ENCODE peak calls at places on chromosome 12, in ten cellular contexts. P is mammary epithelial cell, Q is upper lobe of right lung, S is pancreas, X is Panc1, V is uterus, Z is left ventricle myocardium inferior, A is cardiac muscle cell, K is DND-41, L is WERI-Rb-1. T is an unnamed sample. For H3K36me3, the result is how much of the 10 kb centered on the place peaks cover.

GRCh38 chr12:50786498-50787231 is 22.8 kb downstream of the ATF1 start:
- DNase-seq in P (peak), Q (no peak), S (no peak), X (peak), V (no peak), Z (no peak), A (no peak), K (no peak), L (no peak), T (peak)

GRCh38 chr12:124917135-124917840 is 2.8 kb upstream of the UBC start:
- DNase-seq in P (peak), Q (peak), S (peak), X (no peak), V (peak), Z (peak), A (peak), K (peak), L (peak), T (peak)

GRCh38 chr12:52029686-52030085 is 21.6 kb upstream of the NR4A1 start:
- DNase-seq in P (peak), Q (no peak), S (no peak), X (no peak), V (no peak), Z (no peak), A (peak), K (no peak), L (peak), T (no peak)

GRCh38 chr12:32116897-32117296 is 10.2 kb downstream of the BICD1 start:
- DNase-seq in P (no peak), Q (no peak), S (no peak), X (no peak), V (no peak), Z (no peak), A (no peak), K (no peak), L (no peak), T (no peak)

GRCh38 chr12:1858456-1858855 is 38.1 kb downstream of the LRTM2 start:
- DNase-seq in P (no peak), Q (no peak), S (no peak), X (no peak), V (no peak), Z (no peak), A (no peak), K (no peak), L (no peak), T (no peak)

GRCh38 chr12:74031045-74031444 is 506.6 kb upstream of the ATXN7L3B start:
- DNase-seq in P (no peak), Q (no peak), S (no peak), X (no peak), V (no peak), Z (no peak), A (no peak), K (no peak), L (no peak), T (no peak)

GRCh38 chr12:115313929-115314328 is 630.0 kb upstream of the TBX3 start:
- DNase-seq in P (peak), Q (no peak), S (no peak), X (peak), V (no peak), Z (no peak), A (no peak), K (no peak), L (no peak), T (peak)

GRCh38 chr12:87171356-87171755 is 857.8 kb downstream of the C12orf50 start:
- DNase-seq in P (no peak), Q (no peak), S (peak), X (no peak), V (no peak), Z (no peak), A (no peak), K (no peak), L (no peak), T (no peak)

GRCh38 chr12:103495783-103496456 is at the start of gene C12orf42:
- DNase-seq in P (peak), Q (no peak), S (no peak), X (peak), V (peak), Z (no peak), A (peak), K (no peak), L (peak), T (no peak)

GRCh38 chr12:28512876-28513275 is 322.6 kb downstream of the CCDC91 start:
- DNase-seq in P (no peak), Q (no peak), S (no peak), X (no peak), V (no peak), Z (no peak), A (no peak), K (no peak), L (no peak), T (no peak)

GRCh38 chr12:96048392-96048969 is 13.1 kb upstream of the LTA4H start:
- DNase-seq in P (no peak), Q (no peak), S (no peak), X (no peak), V (no peak), Z (no peak), A (no peak), K (no peak), L (no peak), T (no peak)

GRCh38 chr12:124030510-124030909 is 57.5 kb downstream of the ZNF664 start:
- DNase-seq in P (no peak), Q (no peak), S (no peak), X (no peak), V (peak), Z (no peak), A (peak), K (no peak), L (no peak), T (no peak)

GRCh38 chr12:25242981-25243764 is 7.6 kb downstream of the KRAS start:
- DNase-seq in P (no peak), Q (no peak), S (no peak), X (no peak), V (no peak), Z (no peak), A (no peak), K (no peak), L (no peak), T (no peak)

GRCh38 chr12:95169368-95169767 is 47.9 kb downstream of the FGD6 start:
- DNase-seq in P (peak), Q (no peak), S (no peak), X (no peak), V (no peak), Z (no peak), A (no peak), K (no peak), L (no peak), T (peak)

GRCh38 chr12:68359669-68360068 is 27.5 kb upstream of the MDM1 start:
- DNase-seq in P (no peak), Q (no peak), S (no peak), X (no peak), V (no peak), Z (no peak), A (no peak), K (no peak), L (no peak), T (no peak)

GRCh38 chr12:34600592-34601462 is 578.5 kb downstream of the ALG10 start:
- DNase-seq in P (no peak), Q (peak), S (peak), X (no peak), V (peak), Z (no peak), A (no peak), K (no peak), L (no peak), T (no peak)

GRCh38 chr12:46556820-46557524 is 184.4 kb upstream of the SLC38A2 start:
- DNase-seq in P (peak), Q (no peak), S (no peak), X (peak), V (no peak), Z (no peak), A (no peak), K (no peak), L (no peak), T (no peak)

GRCh38 chr12:79634957-79635471 is 55.8 kb downstream of the PAWR start:
- DNase-seq in P (peak), Q (no peak), S (no peak), X (no peak), V (no peak), Z (no peak), A (no peak), K (no peak), L (no peak), T (no peak)

GRCh38 chr12:89707623-89707991 is 1.0 kb downstream of the ATP2B1 start:
- DNase-seq in P (peak), Q (peak), S (peak), X (no peak), V (peak), Z (peak), A (peak), K (peak), L (peak), T (no peak)

GRCh38 chr12:111443586-111443985 is 37.9 kb downstream of the SH2B3 start:
- DNase-seq in P (peak), Q (no peak), S (no peak), X (no peak), V (no peak), Z (no peak), A (no peak), K (no peak), L (no peak), T (peak)

GRCh38 chr12:29552324-29552927 is 54.9 kb upstream of the OVCH1 start:
- DNase-seq in P (peak), Q (peak), S (peak), X (peak), V (peak), Z (peak), A (peak), K (peak), L (peak), T (no peak)

GRCh38 chr12:22255097-22255496 is 79.4 kb downstream of the ST8SIA1 start:
- DNase-seq in P (peak), Q (no peak), S (no peak), X (no peak), V (no peak), Z (no peak), A (no peak), K (no peak), L (no peak), T (no peak)

GRCh38 chr12:9364224-9365176 is 156.3 kb upstream of the PZP start:
- DNase-seq in P (peak), Q (no peak), S (no peak), X (no peak), V (no peak), Z (no peak), A (no peak), K (no peak), L (peak), T (peak)

DNA sequence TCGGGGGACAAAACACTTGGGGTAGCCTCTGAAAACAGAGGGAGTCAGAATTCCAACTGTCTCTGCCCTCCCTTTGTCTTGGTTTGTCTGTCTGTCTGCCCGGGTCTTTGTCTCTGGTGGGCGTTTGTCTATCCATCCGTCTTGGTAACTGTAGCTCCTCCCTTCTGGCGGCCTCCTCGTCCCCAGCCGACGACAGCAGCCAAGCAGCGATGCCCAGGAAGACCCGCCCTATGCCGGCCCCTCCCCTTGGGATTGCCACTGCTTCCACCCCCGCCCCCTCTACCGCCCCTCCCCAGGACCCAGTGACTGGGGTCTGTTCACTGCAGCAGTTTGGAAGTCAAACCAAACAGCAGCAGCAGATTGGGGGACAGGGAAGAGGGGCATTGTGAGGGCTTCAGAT is 2.2 kb upstream of the RARG start:
- DNase-seq in P (no peak), Q (no peak), S (no peak), X (no peak), V (no peak), Z (peak), A (peak), K (no peak), L (peak), T (no peak)
- H3K4me3 ChIP-seq in P (no peak), Q (no peak), S (no peak), X (no peak), V (no peak), Z (no peak), A (no peak), K (no peak), L (no peak), T (no peak)

GRCh38 chr12:122523846-122524718 is 2.7 kb downstream of the RSRC2 start:
- DNase-seq in P (no peak), Q (no peak), S (no peak), X (no peak), V (no peak), Z (no peak), A (no peak), K (no peak), L (no peak), T (no peak)
- H3K36me3 ChIP-seq in P (under half), Q (under half), S (under half), X (under half), V (under half), Z (under half), A (under half), K (half or more), L (half or more), T (under half)

GRCh38 chr12:57270966-57271470 is 20.0 kb upstream of the STAC3 start:
- DNase-seq in P (no peak), Q (no peak), S (no peak), X (no peak), V (no peak), Z (no peak), A (peak), K (no peak), L (no peak), T (no peak)
- TF ChIP-seq CTCF in P (no peak), Q (no peak), S (no peak), X (no peak), V (no peak), Z (no peak), A (no peak), K (peak), L (peak), T (no peak)

GRCh38 chr12:104719700-104720345 is 238.3 kb downstream of the SLC41A2 start:
- DNase-seq in P (no peak), Q (no peak), S (no peak), X (no peak), V (no peak), Z (no peak), A (no peak), K (no peak), L (no peak), T (no peak)
- H3K4me3 ChIP-seq in P (no peak), Q (peak), S (no peak), X (no peak), V (no peak), Z (peak), A (no peak), K (peak), L (no peak), T (no peak)

GRCh38 chr12:45407967-45408743 is 192.3 kb downstream of the ANO6 start:
- DNase-seq in P (no peak), Q (no peak), S (no peak), X (no peak), V (no peak), Z (no peak), A (no peak), K (peak), L (no peak), T (no peak)
- H3K36me3 ChIP-seq in P (under half), Q (half or more), S (under half), X (half or more), V (under half), Z (half or more), A (half or more), K (half or more), L (under half), T (under half)

DNA sequence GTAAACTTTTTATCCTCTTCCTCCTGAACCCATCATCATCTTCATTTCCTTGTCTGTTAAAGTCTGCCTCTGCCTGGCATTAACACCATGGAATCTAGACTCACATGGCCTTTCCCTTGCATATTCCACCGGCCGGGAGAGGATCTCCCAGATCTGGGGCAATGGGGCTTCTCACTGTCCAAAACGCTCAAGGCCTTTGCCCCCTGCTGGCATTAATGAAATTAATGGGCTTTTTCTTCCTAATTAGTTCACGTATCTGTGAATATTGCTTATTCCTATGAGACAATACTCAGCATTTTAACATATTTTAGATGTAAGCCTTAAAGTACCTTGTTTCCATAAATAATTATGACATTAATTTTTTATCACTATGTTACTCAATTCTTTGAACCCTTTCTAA is 42.9 kb upstream of the CAPRIN2 start:
- DNase-seq in P (no peak), Q (no peak), S (no peak), X (no peak), V (no peak), Z (no peak), A (no peak), K (no peak), L (no peak), T (no peak)
- TF ChIP-seq CTCF in P (peak), Q (no peak), S (no peak), X (peak), V (no peak), Z (no peak), A (peak), K (no peak), L (no peak), T (no peak)

GRCh38 chr12:17810399-17810798 is 279.6 kb downstream of the RERGL start:
- DNase-seq in P (no peak), Q (no peak), S (no peak), X (no peak), V (no peak), Z (no peak), A (no peak), K (no peak), L (no peak), T (no peak)
- H3K4me3 ChIP-seq in P (no peak), Q (no peak), S (no peak), X (no peak), V (no peak), Z (no peak), A (no peak), K (no peak), L (no peak), T (no peak)

GRCh38 chr12:58883576-58884334 is 36.5 kb downstream of the LRIG3 start:
- DNase-seq in P (no peak), Q (no peak), S (no peak), X (no peak), V (no peak), Z (no peak), A (no peak), K (no peak), L (no peak), T (no peak)
- H3K36me3 ChIP-seq in P (half or more), Q (half or more), S (under half), X (under half), V (under half), Z (half or more), A (under half), K (under half), L (half or more), T (under half)

DNA sequence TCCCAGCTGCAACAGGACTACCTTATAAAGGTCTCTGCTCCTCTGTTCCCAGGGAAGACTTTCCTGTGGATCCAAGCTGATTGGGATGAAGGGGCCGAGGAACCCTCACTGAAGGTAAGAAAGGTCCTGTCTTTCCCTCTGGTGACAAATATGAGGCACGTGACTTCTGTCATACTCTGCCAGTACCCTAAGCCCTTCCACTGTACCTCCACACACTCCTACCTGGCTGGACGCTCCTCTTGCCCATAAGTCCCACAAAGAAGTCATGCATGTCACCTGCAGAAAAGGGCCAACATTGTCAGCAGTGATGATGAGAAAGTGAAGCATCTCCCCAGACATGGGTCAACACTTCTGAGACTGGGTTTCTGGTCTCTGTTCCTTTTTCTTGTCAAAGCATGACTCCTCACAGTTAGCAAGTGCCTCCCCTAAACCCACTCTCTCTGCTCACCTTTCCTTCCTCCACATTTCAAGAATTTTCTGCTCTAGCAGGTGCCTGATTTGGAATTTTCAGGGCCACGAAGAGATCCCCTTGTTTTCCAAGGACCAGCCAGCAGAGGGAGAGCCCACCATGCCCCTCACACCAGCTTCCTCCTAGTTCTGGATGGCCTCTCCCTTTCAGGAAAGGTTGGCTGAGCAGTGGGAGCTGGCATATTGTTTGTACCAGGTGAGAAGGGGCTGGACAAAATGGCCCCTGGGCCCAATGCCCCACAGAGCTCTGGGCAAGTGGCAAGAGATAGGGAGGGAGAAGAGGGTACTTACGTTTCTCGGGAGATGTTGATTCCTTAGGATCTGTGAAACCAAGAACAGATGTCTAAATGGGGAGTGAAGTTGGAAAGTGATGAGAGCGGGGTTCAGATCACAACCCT is 3.5 kb downstream of the TAC3 start:
- DNase-seq in P (no peak), Q (no peak), S (no peak), X (no peak), V (no peak), Z (no peak), A (no peak), K (no peak), L (no peak), T (no peak)
- TF ChIP-seq CTCF in P (no peak), Q (no peak), S (no peak), X (no peak), V (no peak), Z (no peak), A (no peak), K (peak), L (peak), T (no peak)